ENCODE peak calls at places on chromosomes 7 and 10, in nine cellular contexts. One of them, this sample, is unnamed.
A peak's percentile ranks its signal among the peaks of the same experiment; 100 is the strongest.

GRCh38 chr7:16494551-16494950 is 29.0 kb upstream of the SOSTDC1 start:
- DNase-seq in adrenal gland: no peak
- DNase-seq in foreskin fibroblast: no peak
- DNase-seq in choroid plexus epithelial cell: no peak
- DNase-seq in Caco-2: no peak
- DNase-seq in AG10803: no peak
- DNase-seq in esophagus muscularis mucosa: no peak
- DNase-seq in PC-9: no peak
- DNase-seq in fibroblast of the aortic adventitia: no peak
- DNase-seq in this sample: no peak

GRCh38 chr7:6167004-6167551 is 105.3 kb downstream of the CYTH3 start:
- DNase-seq in AG10803: no peak
- DNase-seq in fibroblast of the aortic adventitia: no peak
- DNase-seq in choroid plexus epithelial cell: no peak
- DNase-seq in Caco-2: no peak
- DNase-seq in PC-9: no peak
- DNase-seq in adrenal gland: no peak
- DNase-seq in esophagus muscularis mucosa: no peak
- DNase-seq in foreskin fibroblast: no peak
- DNase-seq in this sample: no peak

GRCh38 chr10:77890097-77890496 is 36.5 kb downstream of the DLG5 start:
- DNase-seq in AG10803: no peak
- DNase-seq in esophagus muscularis mucosa: no peak
- DNase-seq in Caco-2: peak; percentile 23
- DNase-seq in fibroblast of the aortic adventitia: no peak
- DNase-seq in adrenal gland: no peak
- DNase-seq in foreskin fibroblast: no peak
- DNase-seq in PC-9: no peak
- DNase-seq in choroid plexus epithelial cell: no peak
- DNase-seq in this sample: no peak

GRCh38 chr10:75772153-75772887 is 340.9 kb downstream of the LRMDA start:
- DNase-seq in Caco-2: no peak
- DNase-seq in fibroblast of the aortic adventitia: peak; percentile 67
- DNase-seq in foreskin fibroblast: no peak
- DNase-seq in adrenal gland: no peak
- DNase-seq in AG10803: peak; percentile 25
- DNase-seq in choroid plexus epithelial cell: peak; percentile 53
- DNase-seq in PC-9: no peak
- DNase-seq in esophagus muscularis mucosa: no peak
- DNase-seq in this sample: no peak

GRCh38 chr10:77245953-77246352 is 391.7 kb downstream of the KCNMA1 start:
- DNase-seq in AG10803: peak; percentile 85
- DNase-seq in foreskin fibroblast: peak; percentile 76
- DNase-seq in adrenal gland: no peak
- DNase-seq in fibroblast of the aortic adventitia: peak; percentile 85
- DNase-seq in PC-9: no peak
- DNase-seq in Caco-2: no peak
- DNase-seq in esophagus muscularis mucosa: no peak
- DNase-seq in choroid plexus epithelial cell: peak; percentile 76
- DNase-seq in this sample: peak; percentile 27

GRCh38 chr7:129728875-129729467 is 117.5 kb downstream of the NRF1 start:
- DNase-seq in foreskin fibroblast: no peak
- DNase-seq in Caco-2: no peak
- DNase-seq in adrenal gland: no peak
- DNase-seq in fibroblast of the aortic adventitia: peak; percentile 2
- DNase-seq in choroid plexus epithelial cell: no peak
- DNase-seq in PC-9: no peak
- DNase-seq in AG10803: no peak
- DNase-seq in esophagus muscularis mucosa: no peak
- DNase-seq in this sample: no peak

GRCh38 chr10:28879875-28880381 is 202.6 kb downstream of the BAMBI start:
- DNase-seq in fibroblast of the aortic adventitia: peak; percentile 39
- DNase-seq in Caco-2: no peak
- DNase-seq in AG10803: peak; percentile 43
- DNase-seq in choroid plexus epithelial cell: no peak
- DNase-seq in foreskin fibroblast: no peak
- DNase-seq in esophagus muscularis mucosa: peak; percentile 64
- DNase-seq in PC-9: no peak
- DNase-seq in adrenal gland: peak; percentile 13
- DNase-seq in this sample: no peak

GRCh38 chr7:19146699-19147098 is 1.5 kb upstream of the FERD3L start:
- DNase-seq in foreskin fibroblast: peak; percentile 6
- DNase-seq in fibroblast of the aortic adventitia: peak; percentile 50
- DNase-seq in Caco-2: no peak
- DNase-seq in PC-9: no peak
- DNase-seq in AG10803: no peak
- DNase-seq in esophagus muscularis mucosa: no peak
- DNase-seq in choroid plexus epithelial cell: peak; percentile 58
- DNase-seq in adrenal gland: no peak
- DNase-seq in this sample: no peak

GRCh38 chr7:126605056-126605455 is 647.7 kb downstream of the GRM8 start:
- DNase-seq in PC-9: no peak
- DNase-seq in foreskin fibroblast: no peak
- DNase-seq in AG10803: no peak
- DNase-seq in adrenal gland: no peak
- DNase-seq in fibroblast of the aortic adventitia: no peak
- DNase-seq in Caco-2: no peak
- DNase-seq in esophagus muscularis mucosa: no peak
- DNase-seq in choroid plexus epithelial cell: no peak
- DNase-seq in this sample: no peak

GRCh38 chr7:30802812-30803211 is 31.6 kb downstream of the MINDY4 start:
- DNase-seq in foreskin fibroblast: no peak
- DNase-seq in PC-9: no peak
- DNase-seq in fibroblast of the aortic adventitia: no peak
- DNase-seq in choroid plexus epithelial cell: no peak
- DNase-seq in esophagus muscularis mucosa: peak; percentile 31
- DNase-seq in AG10803: no peak
- DNase-seq in adrenal gland: no peak
- DNase-seq in Caco-2: no peak
- DNase-seq in this sample: no peak

GRCh38 chr7:84677386-84677785 is 482.8 kb upstream of the SEMA3A start:
- DNase-seq in adrenal gland: no peak
- DNase-seq in esophagus muscularis mucosa: no peak
- DNase-seq in fibroblast of the aortic adventitia: peak; percentile 57
- DNase-seq in foreskin fibroblast: no peak
- DNase-seq in choroid plexus epithelial cell: peak; percentile 23
- DNase-seq in PC-9: peak; percentile 44
- DNase-seq in AG10803: peak; percentile 85
- DNase-seq in Caco-2: no peak
- DNase-seq in this sample: no peak

GRCh38 chr7:64618785-64619456 is 47.0 kb upstream of the ZNF107 start:
- DNase-seq in adrenal gland: no peak
- DNase-seq in choroid plexus epithelial cell: peak; percentile 69
- DNase-seq in fibroblast of the aortic adventitia: peak; percentile 68
- DNase-seq in foreskin fibroblast: peak; percentile 12
- DNase-seq in PC-9: peak; percentile 46
- DNase-seq in Caco-2: peak; percentile 57
- DNase-seq in AG10803: peak; percentile 39
- DNase-seq in esophagus muscularis mucosa: no peak
- DNase-seq in this sample: peak; percentile 50

GRCh38 chr10:125629758-125630376 is 53.1 kb downstream of the TEX36 start:
- DNase-seq in foreskin fibroblast: peak; percentile 12
- DNase-seq in AG10803: peak; percentile 26
- DNase-seq in choroid plexus epithelial cell: peak; percentile 76
- DNase-seq in PC-9: peak; percentile 65
- DNase-seq in Caco-2: peak; percentile 57
- DNase-seq in esophagus muscularis mucosa: no peak
- DNase-seq in fibroblast of the aortic adventitia: peak; percentile 49
- DNase-seq in adrenal gland: no peak
- DNase-seq in this sample: peak; percentile 31

GRCh38 chr7:42843209-42843800 is 68.6 kb downstream of the C7orf25 start:
- DNase-seq in fibroblast of the aortic adventitia: peak; percentile 55
- DNase-seq in Caco-2: peak; percentile 44
- DNase-seq in adrenal gland: peak; percentile 43
- DNase-seq in PC-9: no peak
- DNase-seq in AG10803: peak; percentile 46
- DNase-seq in foreskin fibroblast: peak; percentile 27
- DNase-seq in choroid plexus epithelial cell: peak; percentile 63
- DNase-seq in esophagus muscularis mucosa: no peak
- DNase-seq in this sample: no peak
- TF ChIP-seq CTCF in fibroblast of the aortic adventitia: peak; percentile 72
- TF ChIP-seq CTCF in Caco-2: peak; percentile 39
- TF ChIP-seq CTCF in adrenal gland: peak; percentile 53
- TF ChIP-seq CTCF in PC-9: peak; percentile 57
- TF ChIP-seq CTCF in AG10803: peak; percentile 69
- TF ChIP-seq CTCF in foreskin fibroblast: peak; percentile 46
- TF ChIP-seq CTCF in choroid plexus epithelial cell: peak; percentile 79
- TF ChIP-seq CTCF in esophagus muscularis mucosa: peak; percentile 67
- TF ChIP-seq CTCF in this sample: peak; percentile 65

GRCh38 chr10:37495415-37495814 is 362.0 kb downstream of the ZNF248 start:
- DNase-seq in fibroblast of the aortic adventitia: no peak
- DNase-seq in choroid plexus epithelial cell: no peak
- DNase-seq in esophagus muscularis mucosa: no peak
- DNase-seq in PC-9: no peak
- DNase-seq in adrenal gland: no peak
- DNase-seq in Caco-2: no peak
- DNase-seq in foreskin fibroblast: no peak
- DNase-seq in AG10803: peak; percentile 0
- DNase-seq in this sample: no peak
- TF ChIP-seq CTCF in fibroblast of the aortic adventitia: no peak
- TF ChIP-seq CTCF in choroid plexus epithelial cell: no peak
- TF ChIP-seq CTCF in esophagus muscularis mucosa: peak; percentile 25
- TF ChIP-seq CTCF in PC-9: peak; percentile 42
- TF ChIP-seq CTCF in adrenal gland: peak; percentile 58
- TF ChIP-seq CTCF in Caco-2: peak; percentile 19
- TF ChIP-seq CTCF in foreskin fibroblast: no peak
- TF ChIP-seq CTCF in AG10803: no peak
- TF ChIP-seq CTCF in this sample: peak; percentile 62

GRCh38 chr10:82150123-82150900 is 275.3 kb downstream of the NRG3 start:
- DNase-seq in AG10803: no peak
- DNase-seq in Caco-2: peak; percentile 59
- DNase-seq in choroid plexus epithelial cell: peak; percentile 38
- DNase-seq in fibroblast of the aortic adventitia: no peak
- DNase-seq in foreskin fibroblast: peak; percentile 6
- DNase-seq in PC-9: no peak
- DNase-seq in esophagus muscularis mucosa: no peak
- DNase-seq in adrenal gland: peak; percentile 9
- DNase-seq in this sample: no peak
- TF ChIP-seq CTCF in AG10803: no peak
- TF ChIP-seq CTCF in Caco-2: peak; percentile 30
- TF ChIP-seq CTCF in choroid plexus epithelial cell: peak; percentile 56
- TF ChIP-seq CTCF in fibroblast of the aortic adventitia: no peak
- TF ChIP-seq CTCF in foreskin fibroblast: no peak
- TF ChIP-seq CTCF in PC-9: peak; percentile 52
- TF ChIP-seq CTCF in esophagus muscularis mucosa: peak; percentile 7
- TF ChIP-seq CTCF in adrenal gland: no peak
- TF ChIP-seq CTCF in this sample: no peak

DNA sequence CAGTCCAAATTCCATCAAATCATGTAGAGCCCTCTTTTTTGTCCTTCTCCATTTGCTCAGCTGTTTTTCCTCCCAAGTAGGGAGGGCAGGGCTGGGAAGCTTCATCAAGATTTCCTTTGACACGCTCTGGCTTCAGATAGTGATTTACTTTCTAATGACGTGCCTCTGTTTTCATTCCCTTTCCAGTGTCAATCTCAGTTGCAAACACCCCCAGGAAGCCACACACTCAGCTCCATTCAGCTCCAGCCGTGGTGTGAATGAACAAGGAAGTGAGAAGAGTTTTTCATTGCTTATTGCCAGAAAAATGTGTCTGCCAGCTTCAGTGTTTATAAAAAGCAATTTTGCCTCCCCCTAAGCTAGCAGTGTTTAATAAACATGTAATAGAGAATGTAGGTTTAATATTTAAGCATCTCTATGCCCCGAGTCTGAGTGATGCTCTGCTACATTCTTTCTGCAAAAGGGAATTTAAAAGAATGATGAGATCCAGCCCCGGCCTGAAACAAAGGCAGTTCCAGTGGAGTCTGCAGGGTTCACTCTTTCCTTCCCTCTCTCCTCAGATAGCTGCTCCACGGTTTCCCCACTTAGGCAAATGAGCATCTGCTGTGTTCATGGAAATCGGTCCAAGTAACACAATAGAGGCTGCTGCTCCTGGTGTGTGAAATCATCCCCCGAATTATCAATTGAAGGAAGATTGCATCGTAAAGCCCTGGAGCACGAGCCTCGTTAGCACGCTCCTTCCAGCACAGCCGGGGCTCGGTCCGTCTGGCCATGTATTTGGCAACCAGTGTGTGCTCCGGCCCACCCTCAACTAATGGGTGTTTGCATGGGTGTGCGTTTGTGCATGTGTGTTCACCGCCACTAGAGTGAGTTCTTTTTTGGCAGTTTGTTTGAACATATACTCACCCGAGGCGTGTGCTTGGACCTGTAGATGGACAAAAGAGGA is 108.5 kb upstream of the DPP6 start:
- DNase-seq in choroid plexus epithelial cell: no peak
- DNase-seq in esophagus muscularis mucosa: no peak
- DNase-seq in PC-9: no peak
- DNase-seq in Caco-2: no peak
- DNase-seq in AG10803: no peak
- DNase-seq in foreskin fibroblast: no peak
- DNase-seq in adrenal gland: no peak
- DNase-seq in fibroblast of the aortic adventitia: no peak
- DNase-seq in this sample: no peak
- TF ChIP-seq CTCF in choroid plexus epithelial cell: no peak
- TF ChIP-seq CTCF in esophagus muscularis mucosa: no peak
- TF ChIP-seq CTCF in PC-9: no peak
- TF ChIP-seq CTCF in Caco-2: no peak
- TF ChIP-seq CTCF in AG10803: no peak
- TF ChIP-seq CTCF in foreskin fibroblast: no peak
- TF ChIP-seq CTCF in adrenal gland: no peak
- TF ChIP-seq CTCF in fibroblast of the aortic adventitia: no peak
- TF ChIP-seq CTCF in this sample: no peak

DNA sequence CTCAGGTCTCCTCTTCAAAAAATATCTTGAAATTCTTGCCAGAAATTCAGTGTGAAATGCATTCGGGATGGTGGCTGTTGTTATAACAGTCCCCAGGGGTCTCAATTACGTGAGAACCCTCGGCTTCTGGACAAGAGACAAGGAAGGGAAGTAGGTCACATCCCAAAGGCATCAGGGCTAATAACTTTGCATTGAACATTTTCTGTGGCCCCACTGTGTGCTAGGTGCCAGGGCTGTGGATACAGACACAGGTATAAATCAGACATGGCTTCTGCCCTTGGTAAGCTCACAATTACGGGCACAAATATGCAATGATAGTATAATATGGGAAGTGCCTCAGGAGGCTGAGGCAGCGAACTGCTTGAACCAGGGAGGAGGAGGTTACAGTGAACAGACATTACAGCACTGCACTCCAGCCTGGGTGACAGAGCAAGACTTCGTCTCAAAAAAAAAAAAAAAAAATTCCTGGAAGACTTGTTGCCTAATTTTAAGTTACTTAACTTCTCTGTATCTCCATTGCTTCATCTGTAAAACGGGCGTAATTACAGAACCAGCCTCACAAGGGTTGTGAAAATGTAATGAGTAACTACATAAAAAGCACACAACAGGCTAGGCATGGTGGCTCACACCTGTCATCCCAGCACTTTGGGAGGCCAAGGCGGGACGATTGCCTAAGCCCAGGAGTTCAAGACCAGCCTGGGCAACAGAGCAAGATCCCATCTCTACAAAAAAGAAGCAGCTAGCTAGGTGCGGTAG is 2.5 kb upstream of the RHBDD2 start:
- DNase-seq in Caco-2: no peak
- DNase-seq in choroid plexus epithelial cell: no peak
- DNase-seq in AG10803: no peak
- DNase-seq in foreskin fibroblast: no peak
- DNase-seq in fibroblast of the aortic adventitia: no peak
- DNase-seq in adrenal gland: no peak
- DNase-seq in esophagus muscularis mucosa: no peak
- DNase-seq in PC-9: no peak
- DNase-seq in this sample: no peak
- TF ChIP-seq CTCF in Caco-2: no peak
- TF ChIP-seq CTCF in choroid plexus epithelial cell: no peak
- TF ChIP-seq CTCF in AG10803: no peak
- TF ChIP-seq CTCF in foreskin fibroblast: no peak
- TF ChIP-seq CTCF in fibroblast of the aortic adventitia: no peak
- TF ChIP-seq CTCF in adrenal gland: no peak
- TF ChIP-seq CTCF in esophagus muscularis mucosa: no peak
- TF ChIP-seq CTCF in PC-9: no peak
- TF ChIP-seq CTCF in this sample: no peak

This sample was measured in HFFc6.